ENCODE peak calls at places on chromosomes 6 and 20, in five cellular contexts. Y, T, N, W and B are unnamed samples.

GRCh38 chr20:3710703-3711417 is 1.5 kb downstream of the SIGLEC1 start:
- DNase-seq in N (peak; percentile 16), Y (peak; percentile 79), T (peak; percentile 50), W (no peak), B (peak; percentile 65)

GRCh38 chr6:10163159-10163962 is 251.5 kb downstream of the TFAP2A start:
- DNase-seq in N (no peak), Y (no peak), T (peak; percentile 75), W (no peak), B (no peak)

GRCh38 chr6:52603000-52603795 is 26.3 kb upstream of the TRAM2 start:
- DNase-seq in Y (no peak), W (peak; percentile 70), T (no peak), N (no peak), B (peak; percentile 44)

GRCh38 chr6:119173249-119174084 is 95.0 kb upstream of the FAM184A start:
- DNase-seq in N (no peak), Y (no peak), W (no peak), T (no peak), B (no peak)

GRCh38 chr6:157941101-157941863 is 40.4 kb upstream of the SYNJ2 start:
- DNase-seq in N (no peak), W (no peak), T (no peak), Y (no peak), B (no peak)

GRCh38 chr20:50366270-50367103 is 143.7 kb upstream of the PTPN1 start:
- DNase-seq in W (peak; percentile 48), N (no peak), T (no peak), Y (peak; percentile 97), B (no peak)

GRCh38 chr20:13486694-13487093 is 152.0 kb downstream of the TASP1 start:
- DNase-seq in T (no peak), N (no peak), W (no peak), Y (no peak), B (no peak)

GRCh38 chr6:119442776-119443184 is 93.2 kb upstream of the MAN1A1 start:
- DNase-seq in Y (peak; percentile 40), W (no peak), T (peak; percentile 51), N (no peak), B (peak; percentile 72)

GRCh38 chr6:98463038-98463437 is 371.3 kb upstream of the POU3F2 start:
- DNase-seq in N (no peak), W (no peak), Y (no peak), T (no peak), B (no peak)

GRCh38 chr6:158312672-158313397 is 570 bp downstream of the TULP4 start:
- DNase-seq in Y (no peak), W (no peak), T (no peak), N (no peak), B (no peak)

GRCh38 chr20:20411382-20411781 is 43.5 kb downstream of the INSM1 start:
- DNase-seq in T (no peak), N (no peak), W (no peak), Y (no peak), B (no peak)

GRCh38 chr6:127854009-127854408 is 46.8 kb downstream of the THEMIS start:
- DNase-seq in T (no peak), N (no peak), Y (no peak), W (no peak), B (peak; percentile 17)

GRCh38 chr6:97068211-97068610 is 143.7 kb downstream of the KLHL32 start:
- DNase-seq in N (peak; percentile 12), W (peak; percentile 12), Y (no peak), T (no peak), B (peak; percentile 41)

GRCh38 chr6:25277857-25278256 is 1.3 kb upstream of the CARMIL1 start:
- DNase-seq in N (no peak), T (no peak), W (no peak), Y (no peak), B (no peak)

GRCh38 chr6:33207569-33208088 is 671 bp upstream of the RING1 start:
- DNase-seq in N (no peak), Y (peak; percentile 64), W (no peak), T (no peak), B (no peak)

GRCh38 chr6:2865270-2866182 is 23.9 kb upstream of the SERPINB1 start:
- DNase-seq in N (no peak), T (no peak), Y (no peak), W (no peak), B (no peak)

GRCh38 chr6:169205176-169206160 is 48.2 kb downstream of the THBS2 start:
- DNase-seq in N (no peak), Y (no peak), W (peak; percentile 87), T (no peak), B (no peak)

GRCh38 chr6:130970839-130971410 is 92.1 kb downstream of the EPB41L2 start:
- DNase-seq in Y (no peak), T (no peak), N (no peak), W (no peak), B (no peak)

GRCh38 chr6:130966581-130966980 is 96.5 kb downstream of the EPB41L2 start:
- DNase-seq in W (no peak), N (no peak), T (no peak), Y (no peak), B (no peak)

GRCh38 chr6:130967502-130968469 is 95.3 kb downstream of the EPB41L2 start:
- DNase-seq in T (no peak), Y (no peak), N (no peak), W (no peak), B (no peak)

GRCh38 chr6:130969807-130970491 is 93.1 kb downstream of the EPB41L2 start:
- DNase-seq in W (no peak), T (peak; percentile 21), N (no peak), Y (no peak), B (no peak)

DNA sequence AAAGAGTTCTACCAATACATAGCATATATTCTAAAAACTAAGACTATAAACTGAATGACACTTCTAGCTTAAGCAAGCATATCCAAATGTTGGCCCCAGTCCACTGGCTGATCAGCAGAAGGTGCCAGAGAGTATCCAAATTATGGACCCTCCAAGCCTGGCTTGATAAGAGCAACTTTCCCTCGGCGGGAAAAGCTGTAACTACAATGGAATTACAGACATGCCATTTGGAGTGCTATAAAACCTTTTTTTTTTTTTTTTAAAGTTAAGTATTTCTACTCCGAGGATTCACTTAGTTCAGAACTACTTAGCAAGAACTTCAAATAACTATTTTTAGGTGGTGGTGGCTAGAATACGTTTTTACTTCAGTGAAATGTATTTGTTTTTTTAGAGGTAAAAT is 94.6 kb downstream of the EPB41L2 start:
- DNase-seq in T (no peak), W (peak; percentile 37), N (no peak), Y (no peak), B (no peak)
- H3K4me3 ChIP-seq in T (no peak overlapping the region), W (no peak overlapping the region), N (no peak overlapping the region), Y (no peak overlapping the region), B (no peak overlapping the region)

GRCh38 chr6:184161-184695 is 108.1 kb upstream of the DUSP22 start:
- DNase-seq in N (no peak), W (no peak), T (no peak), Y (no peak), B (no peak)
- H3K4me3 ChIP-seq in N (no peak overlapping the region), W (no peak overlapping the region), T (no peak overlapping the region), Y (no peak overlapping the region), B (no peak overlapping the region)

DNA sequence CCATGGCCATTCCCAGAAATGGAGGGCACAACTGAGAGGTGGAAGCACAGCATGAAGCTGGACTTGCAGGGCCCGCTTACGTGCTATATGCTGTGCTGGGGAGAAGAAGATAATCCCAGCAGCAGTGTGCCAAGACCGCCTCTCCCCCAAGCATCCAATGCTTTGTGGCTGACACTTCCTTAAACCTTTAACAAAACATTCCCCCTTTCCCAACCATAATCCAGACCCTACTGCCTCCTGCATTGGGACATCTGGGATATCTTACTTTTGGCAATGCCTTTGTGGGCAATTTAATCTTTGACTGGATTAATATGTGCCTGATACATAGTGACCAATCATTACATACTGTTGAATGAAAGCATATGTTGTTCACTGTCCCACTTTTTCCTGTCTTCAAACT is 3.1 kb upstream of the TENT5A start:
- DNase-seq in Y (no peak), N (no peak), W (no peak), T (no peak), B (no peak)
- H3K4me3 ChIP-seq in Y (no peak overlapping the region), N (no peak overlapping the region), W (no peak overlapping the region), T (no peak overlapping the region), B (no peak overlapping the region)

DNA sequence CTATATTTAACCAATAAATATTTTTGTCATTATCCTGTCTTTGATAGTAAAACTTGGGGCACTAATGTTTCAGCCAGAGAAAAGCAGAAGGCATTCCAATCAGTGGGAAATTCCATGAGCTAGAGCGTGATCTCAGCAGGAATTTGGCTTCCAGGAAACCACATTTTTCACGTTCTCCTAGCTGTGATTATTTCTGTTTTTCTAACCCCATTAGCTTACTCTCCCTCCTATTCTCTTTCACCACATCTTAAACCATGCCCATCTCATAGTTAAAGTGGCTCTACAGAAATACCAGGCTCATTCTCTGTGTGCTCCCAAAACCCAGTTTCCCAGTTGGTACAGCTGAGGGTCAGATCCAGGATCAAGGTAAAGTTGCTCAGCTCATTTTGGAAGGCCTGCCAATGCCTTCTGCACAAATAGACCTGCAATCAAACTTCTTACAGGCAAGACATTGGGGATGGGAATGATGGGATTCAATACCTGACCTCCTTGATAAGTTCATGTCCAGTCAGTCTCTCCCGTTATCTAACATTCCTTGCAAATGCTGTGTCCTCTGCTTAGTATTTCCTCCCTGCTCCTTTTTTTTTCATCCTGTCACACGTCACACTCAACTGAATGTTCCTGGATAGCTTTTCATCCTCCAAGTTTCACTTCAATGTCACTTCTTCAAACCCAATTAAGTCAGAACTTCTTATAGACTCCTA is 33.1 kb upstream of the TMEM30A start:
- DNase-seq in W (peak; percentile 80), Y (no peak), T (no peak), N (no peak), B (no peak)
- H3K4me3 ChIP-seq in W (no peak overlapping the region), Y (no peak overlapping the region), T (no peak overlapping the region), N (no peak overlapping the region), B (no peak overlapping the region)

GRCh38 chr6:11467364-11467763 is 70.2 kb upstream of the TMEM170B start:
- DNase-seq in T (no peak), N (no peak), W (no peak), Y (no peak), B (peak; percentile 84)

GRCh38 chr6:11475019-11475418 is 62.5 kb upstream of the TMEM170B start:
- DNase-seq in Y (no peak), N (no peak), T (no peak), W (no peak), B (no peak)

GRCh38 chr6:11471261-11471660 is 66.3 kb upstream of the TMEM170B start:
- DNase-seq in W (no peak), Y (no peak), N (no peak), T (no peak), B (no peak)

GRCh38 chr6:11469684-11470083 is 67.9 kb upstream of the TMEM170B start:
- DNase-seq in Y (no peak), W (no peak), N (no peak), T (no peak), B (no peak)

GRCh38 chr6:11473008-11473740 is 64.4 kb upstream of the TMEM170B start:
- DNase-seq in N (no peak), Y (no peak), T (no peak), W (no peak), B (no peak)
- H3K4me3 ChIP-seq in N (no peak overlapping the region), Y (no peak overlapping the region), T (no peak overlapping the region), W (no peak overlapping the region), B (no peak overlapping the region)